ENCODE peak calls at places on chromosomes 11 and 22, in four cellular contexts. Q is natural killer cell treated with Interleukin-12 subunit alpha and Interleukin-12 subunit beta and Interleukin-15 and Interleukin-18, amount 100 ng/mL, for 72 hours; U is GM04504; R is A549. T is an unnamed sample.

GRCh38 chr22:32751065-32751739 is 50.3 kb upstream of the TIMP3 start:
- DNase-seq in R (no peak), U (no peak), Q (no peak), T (no peak)

GRCh38 chr11:69312418-69313399 is 18.8 kb downstream of the MYEOV start:
- DNase-seq in R (no peak), Q (no peak), U (no peak), T (no peak)

GRCh38 chr11:119361056-119361787 is 14.7 kb upstream of the MFRP start:
- DNase-seq in R (peak; percentile 74), U (peak; percentile 33), Q (no peak), T (no peak)

GRCh38 chr11:9273430-9274336 is 8.5 kb upstream of the DENND5A start:
- DNase-seq in R (no peak), Q (peak; percentile 70), U (peak; percentile 78), T (no peak)

GRCh38 chr22:49052023-49052538 is 775.6 kb downstream of the BRD1 start:
- DNase-seq in U (no peak), Q (peak; percentile 70), R (no peak), T (no peak)

GRCh38 chr11:113341388-113342165 is 27.2 kb downstream of the TTC12 start:
- DNase-seq in U (no peak), Q (no peak), R (no peak), T (no peak)

GRCh38 chr11:9099617-9100016 is 8.2 kb upstream of the SCUBE2 start:
- DNase-seq in U (no peak), Q (no peak), R (no peak), T (no peak)

GRCh38 chr11:23490557-23491235 is 630.4 kb upstream of the CCDC179 start:
- DNase-seq in R (no peak), Q (no peak), U (no peak), T (no peak)

GRCh38 chr11:119263352-119263940 is 53.5 kb downstream of the MCAM start:
- DNase-seq in Q (no peak), U (no peak), R (no peak), T (no peak)

GRCh38 chr11:62909107-62909894 is 11.9 kb downstream of the CHRM1 start:
- DNase-seq in U (no peak), Q (no peak), R (peak; percentile 56), T (no peak)

GRCh38 chr11:12981879-12982531 is 27.1 kb upstream of the RASSF10 start:
- DNase-seq in R (peak; percentile 12), Q (no peak), U (no peak), T (no peak)

GRCh38 chr11:10605941-10606381 is 37.5 kb upstream of the LYVE1 start:
- DNase-seq in Q (no peak), U (no peak), R (no peak), T (no peak)

GRCh38 chr22:20973634-20974286 is 6.7 kb downstream of the AIFM3 start:
- DNase-seq in Q (no peak), R (no peak), U (no peak), T (no peak)

GRCh38 chr11:17979770-17980371 is 33.0 kb downstream of the SERGEF start:
- DNase-seq in Q (peak; percentile 66), U (no peak), R (peak; percentile 19), T (no peak)

GRCh38 chr11:19832901-19833300 is 120.3 kb downstream of the NAV2 start:
- DNase-seq in R (no peak), Q (no peak), U (no peak), T (no peak)

GRCh38 chr11:36450391-36450714 is 59.7 kb downstream of the TRAF6 start:
- DNase-seq in U (no peak), Q (no peak), R (no peak), T (no peak)

GRCh38 chr11:75563978-75564552 is 2.0 kb downstream of the SERPINH1 start:
- DNase-seq in R (no peak), Q (no peak), U (peak; percentile 73), T (no peak)

GRCh38 chr22:46843691-46844297 is 81.3 kb downstream of the TBC1D22A start:
- DNase-seq in U (no peak), R (no peak), Q (no peak), T (no peak)

GRCh38 chr11:46348986-46349401 is 1.7 kb downstream of the DGKZ start:
- DNase-seq in Q (peak; percentile 87), U (no peak), R (no peak), T (no peak)

GRCh38 chr22:32596471-32596870 is 121.9 kb downstream of the FBXO7 start:
- DNase-seq in R (no peak), Q (no peak), U (no peak), T (no peak)

GRCh38 chr22:29216011-29216872 is 10.5 kb downstream of the EMID1 start:
- DNase-seq in U (no peak), R (no peak), Q (no peak), T (no peak)

GRCh38 chr11:43819926-43820325 is 60.7 kb upstream of the ALKBH3 start:
- DNase-seq in Q (no peak), R (no peak), U (no peak), T (no peak)

GRCh38 chr22:49541451-49542230 is 286.0 kb downstream of the BRD1 start:
- DNase-seq in R (no peak), U (no peak), Q (peak; percentile 47), T (no peak)

GRCh38 chr11:12048936-12049790 is 40.7 kb upstream of the DKK3 start:
- DNase-seq in R (no peak), U (no peak), Q (no peak), T (no peak)